ENCODE peak calls at places on chromosomes 4 and X, in six cellular contexts. H is sigmoid colon, W is heart left ventricle, Y is AG04449, M is Peyer's patch, R is hepatocyte. P is an unnamed sample.

GRCh38 chrX:129233791-129234190 is 289.5 kb downstream of the SMARCA1 start:
- DNase-seq in H (no peak), W (no peak), Y (no peak), M (no peak), R (no peak), P (no peak)

GRCh38 chr4:138609943-138610350 is 367.8 kb upstream of the SLC7A11 start:
- DNase-seq in H (no peak), W (no peak), Y (peak; percentile 16), M (no peak), R (no peak), P (peak; percentile 48)

GRCh38 chrX:132270699-132271098 is 51.5 kb upstream of the RAP2C start:
- DNase-seq in H (peak; percentile 88), W (peak; percentile 26), Y (no peak), M (no peak), R (peak; percentile 54), P (peak; percentile 83)

GRCh38 chr4:79249879-79250503 is 75.9 kb downstream of the NAA11 start:
- DNase-seq in H (peak; percentile 50), W (no peak), Y (no peak), M (no peak), R (no peak), P (no peak)

GRCh38 chrX:136620780-136621179 is 27.2 kb upstream of the CD40LG start:
- DNase-seq in H (no peak), W (no peak), Y (no peak), M (no peak), R (no peak), P (no peak)

GRCh38 chr4:15332377-15332776 is 95.5 kb upstream of the C1QTNF7 start:
- DNase-seq in H (no peak), W (no peak), Y (no peak), M (no peak), R (no peak), P (peak; percentile 55)

GRCh38 chr4:128332086-128332485 is 44.5 kb upstream of the PGRMC2 start:
- DNase-seq in H (no peak), W (no peak), Y (no peak), M (no peak), R (no peak), P (no peak)

GRCh38 chr4:6206771-6207290 is 6.5 kb upstream of the JAKMIP1 start:
- DNase-seq in H (peak; percentile 53), W (no peak), Y (no peak), M (no peak), R (no peak), P (no peak)

GRCh38 chr4:96887857-96888256 is 1048.0 kb downstream of the PDHA2 start:
- DNase-seq in H (no peak), W (no peak), Y (no peak), M (no peak), R (no peak), P (no peak)

GRCh38 chr4:13919021-13919441 is 291.5 kb upstream of the BOD1L1 start:
- DNase-seq in H (peak; percentile 76), W (no peak), Y (peak; percentile 97), M (no peak), R (peak; percentile 8), P (peak; percentile 92)

GRCh38 chrX:20500171-20500865 is 233.6 kb upstream of the RPS6KA3 start:
- DNase-seq in H (no peak), W (no peak), Y (no peak), M (no peak), R (no peak), P (no peak)

GRCh38 chrX:46577116-46578005 is 3.8 kb downstream of the CHST7 start:
- DNase-seq in H (no peak), W (no peak), Y (no peak), M (no peak), R (no peak), P (no peak)

GRCh38 chr4:100106982-100107381 is 83.3 kb downstream of the DDIT4L start:
- DNase-seq in H (no peak), W (no peak), Y (no peak), M (peak; percentile 44), R (no peak), P (no peak)

GRCh38 chr4:81605278-81605677 is 133.6 kb upstream of the RASGEF1B start:
- DNase-seq in H (no peak), W (no peak), Y (no peak), M (no peak), R (peak; percentile 54), P (no peak)

GRCh38 chrX:150762258-150762867 is 69.2 kb downstream of the MTMR1 start:
- DNase-seq in H (no peak), W (no peak), Y (no peak), M (no peak), R (no peak), P (no peak)

GRCh38 chrX:20515841-20516461 is 249.2 kb upstream of the RPS6KA3 start:
- DNase-seq in H (no peak), W (no peak), Y (peak; percentile 51), M (no peak), R (peak; percentile 51), P (peak; percentile 76)

GRCh38 chrX:920234-920799 is 289.7 kb downstream of the SHOX start:
- DNase-seq in H (no peak), W (no peak), Y (no peak), M (no peak), R (peak; percentile 38), P (peak; percentile 20)

GRCh38 chrX:103776586-103776985 is at the start of gene PLP1:
- DNase-seq in H (no peak), W (no peak), Y (no peak), M (no peak), R (no peak), P (no peak)

GRCh38 chr4:143701365-143701764 is 890 bp upstream of the FREM3 start:
- DNase-seq in H (no peak), W (no peak), Y (no peak), M (no peak), R (no peak), P (no peak)

GRCh38 chr4:185966549-185966948 is 102.4 kb upstream of the TLR3 start:
- DNase-seq in H (no peak), W (no peak), Y (no peak), M (no peak), R (no peak), P (no peak)

GRCh38 chrX:39721570-39722279 is 376.0 kb downstream of the BCOR start:
- DNase-seq in H (no peak), W (no peak), Y (no peak), M (no peak), R (peak; percentile 46), P (peak; percentile 10)

GRCh38 chrX:49273181-49273727 is 3.7 kb downstream of the PPP1R3F start:
- DNase-seq in H (peak; percentile 13), W (no peak), Y (no peak), M (no peak), R (no peak), P (no peak)

DNA sequence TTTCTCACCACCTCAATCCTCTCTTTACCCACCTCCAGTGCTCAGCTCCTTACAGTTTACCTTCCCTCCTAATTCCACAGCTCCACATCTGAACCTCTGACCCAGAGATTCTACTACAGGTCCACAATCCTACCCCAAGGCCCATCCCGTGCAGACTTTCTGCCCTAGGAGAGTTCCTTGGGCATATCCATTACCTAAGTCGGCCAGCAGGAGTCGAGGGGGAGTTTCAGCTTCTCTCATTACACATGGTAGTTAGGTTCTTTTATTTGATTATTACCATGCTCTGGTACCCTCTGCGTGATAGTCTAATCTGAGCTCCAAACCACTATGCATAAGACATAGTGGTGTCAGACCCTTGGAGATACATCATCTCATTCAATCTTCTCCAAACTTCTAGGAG is 117.9 kb downstream of the SH3RF1 start:
- DNase-seq in H (no peak), W (no peak), Y (no peak), M (no peak), R (no peak), P (no peak)
- TF ChIP-seq CTCF in H (no peak), W (no peak), Y (no peak), M (no peak), R (no peak), P (peak; percentile 2)

DNA sequence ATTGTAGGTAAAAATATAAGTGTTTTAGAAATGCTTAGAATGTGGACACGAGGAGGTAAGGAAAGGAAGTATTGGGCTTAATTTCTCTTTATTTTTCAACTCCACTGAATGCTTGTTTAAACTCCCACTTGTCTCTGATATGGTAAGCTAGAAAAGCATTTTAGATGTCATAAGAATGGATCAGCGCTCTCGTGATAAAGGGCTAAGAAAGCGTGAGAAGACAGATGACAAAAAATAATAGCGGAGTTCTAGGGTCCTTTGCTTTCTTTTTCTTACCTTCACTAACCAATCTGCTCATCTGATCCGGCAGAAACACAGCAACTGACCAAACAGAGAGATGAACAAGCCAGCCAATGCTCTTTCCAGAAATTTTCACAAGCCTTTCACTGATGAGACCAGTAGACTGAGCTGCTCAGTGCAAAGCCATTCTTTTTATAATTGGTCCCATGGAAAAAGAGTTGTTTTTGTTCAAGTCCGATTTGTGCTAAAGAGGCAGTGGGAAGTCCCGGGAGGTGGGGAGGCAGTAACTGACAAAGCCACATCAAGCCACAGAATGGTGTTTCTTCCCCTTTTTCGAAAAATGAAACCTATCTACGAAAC is at the start of gene TASL:
- DNase-seq in H (no peak), W (no peak), Y (no peak), M (peak; percentile 63), R (no peak), P (no peak)
- H3K4me3 ChIP-seq in H (no peak within 1 kb of the TSS), W (peak within 1 kb of the TSS; percentile 28), Y (no peak within 1 kb of the TSS), M (no peak within 1 kb of the TSS), R (no peak within 1 kb of the TSS), P (no peak within 1 kb of the TSS)

DNA sequence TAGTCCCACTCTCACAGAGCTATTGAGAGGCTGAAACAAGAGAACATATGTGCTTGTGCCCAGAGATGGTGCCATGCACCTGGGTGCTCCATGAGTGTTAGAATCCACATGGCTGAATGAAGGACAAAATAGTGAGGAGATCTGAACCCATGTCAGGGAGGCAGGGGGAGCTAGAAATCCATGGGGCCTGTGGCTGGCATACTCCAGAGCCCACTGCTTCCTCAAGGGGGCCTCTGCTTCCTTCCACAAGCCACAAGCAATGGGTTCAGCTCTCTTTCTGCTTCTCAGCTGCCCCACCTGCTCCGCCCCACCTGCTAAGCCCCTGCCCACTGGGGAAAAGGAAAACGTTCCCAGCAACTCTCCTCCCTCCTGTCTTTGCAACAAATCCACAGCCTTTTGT is 46.1 kb downstream of the PJA1 start:
- DNase-seq in H (no peak), W (no peak), Y (no peak), M (no peak), R (no peak), P (no peak)
- TF ChIP-seq CTCF in H (no peak), W (no peak), Y (no peak), M (no peak), R (no peak), P (no peak)

DNA sequence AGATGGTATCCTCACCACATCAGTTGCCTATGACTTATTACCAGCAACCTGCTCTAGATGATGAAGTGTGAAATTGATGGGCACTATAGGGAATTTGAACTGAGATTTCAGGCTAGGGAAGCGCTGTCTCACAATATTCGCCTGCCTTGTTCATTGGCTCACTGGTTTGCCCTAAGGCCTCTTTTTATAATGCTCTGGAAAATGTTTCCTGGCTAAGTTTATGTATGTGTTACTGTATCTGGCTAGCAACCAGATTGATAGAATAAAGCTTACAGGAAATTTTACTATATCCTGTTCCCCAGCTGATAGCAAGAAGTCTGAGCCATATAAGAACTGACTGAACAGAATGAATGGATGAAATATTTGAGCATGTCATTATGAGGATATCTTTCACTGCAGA is 71.6 kb downstream of the GSTCD start:
- DNase-seq in H (no peak), W (no peak), Y (no peak), M (no peak), R (no peak), P (no peak)
- H3K4me3 ChIP-seq in H (no peak overlapping the region), W (no peak overlapping the region), Y (no peak overlapping the region), M (no peak overlapping the region), R (no peak overlapping the region), P (no peak overlapping the region)